ENCODE peak calls at places on chromosomes 4 and X, in ten cellular contexts. One of them, this sample, is unnamed.

GRCh38 chr4:142565771-142566170 is 280.3 kb downstream of the INPP4B start:
- DNase-seq in mucosa of gallbladder: no peak
- DNase-seq in ecto neural progenitor cell: no peak
- DNase-seq in HepG2: no peak
- DNase-seq in memory B cell: no peak
- DNase-seq in NCI-H526: no peak
- DNase-seq in T-helper 22 cell: no peak
- DNase-seq in stimulated activated CD4-positive, alpha-beta T cell treated with anti-CD3 and anti-CD28 coated beads, Interleukin-15, amount 100 ng/mL, for 24 hours: no peak
- DNase-seq in iris pigment epithelial cell: no peak
- DNase-seq in Calu3: no peak
- DNase-seq in this sample: no peak

GRCh38 chr4:2940267-2941137 is 22.7 kb downstream of the NOP14 start:
- DNase-seq in HepG2: no peak
- DNase-seq in T-helper 22 cell: no peak
- DNase-seq in mucosa of gallbladder: no peak
- DNase-seq in iris pigment epithelial cell: no peak
- DNase-seq in memory B cell: no peak
- DNase-seq in ecto neural progenitor cell: no peak
- DNase-seq in NCI-H526: no peak
- DNase-seq in stimulated activated CD4-positive, alpha-beta T cell treated with anti-CD3 and anti-CD28 coated beads, Interleukin-15, amount 100 ng/mL, for 24 hours: no peak
- DNase-seq in Calu3: no peak
- DNase-seq in this sample: no peak

GRCh38 chr4:74886490-74886889 is 46.4 kb upstream of the PARM1 start:
- DNase-seq in T-helper 22 cell: no peak
- DNase-seq in mucosa of gallbladder: no peak
- DNase-seq in memory B cell: no peak
- DNase-seq in Calu3: no peak
- DNase-seq in iris pigment epithelial cell: peak
- DNase-seq in stimulated activated CD4-positive, alpha-beta T cell treated with anti-CD3 and anti-CD28 coated beads, Interleukin-15, amount 100 ng/mL, for 24 hours: no peak
- DNase-seq in HepG2: no peak
- DNase-seq in ecto neural progenitor cell: no peak
- DNase-seq in NCI-H526: no peak
- DNase-seq in this sample: no peak

GRCh38 chrX:118560380-118560932 is 64.8 kb downstream of the DOCK11 start:
- DNase-seq in iris pigment epithelial cell: no peak
- DNase-seq in mucosa of gallbladder: no peak
- DNase-seq in Calu3: no peak
- DNase-seq in T-helper 22 cell: no peak
- DNase-seq in stimulated activated CD4-positive, alpha-beta T cell treated with anti-CD3 and anti-CD28 coated beads, Interleukin-15, amount 100 ng/mL, for 24 hours: no peak
- DNase-seq in ecto neural progenitor cell: no peak
- DNase-seq in HepG2: no peak
- DNase-seq in memory B cell: no peak
- DNase-seq in NCI-H526: no peak
- DNase-seq in this sample: no peak

GRCh38 chr4:6695660-6696581 is 2.2 kb downstream of the S100P start:
- DNase-seq in HepG2: peak
- DNase-seq in stimulated activated CD4-positive, alpha-beta T cell treated with anti-CD3 and anti-CD28 coated beads, Interleukin-15, amount 100 ng/mL, for 24 hours: peak
- DNase-seq in iris pigment epithelial cell: peak
- DNase-seq in T-helper 22 cell: peak
- DNase-seq in mucosa of gallbladder: peak
- DNase-seq in Calu3: peak
- DNase-seq in ecto neural progenitor cell: no peak
- DNase-seq in NCI-H526: peak
- DNase-seq in memory B cell: no peak
- DNase-seq in this sample: no peak

GRCh38 chrX:44431206-44431605 is 87.7 kb upstream of the EFHC2 start:
- DNase-seq in ecto neural progenitor cell: no peak
- DNase-seq in T-helper 22 cell: no peak
- DNase-seq in Calu3: peak
- DNase-seq in mucosa of gallbladder: no peak
- DNase-seq in memory B cell: no peak
- DNase-seq in NCI-H526: no peak
- DNase-seq in HepG2: peak
- DNase-seq in stimulated activated CD4-positive, alpha-beta T cell treated with anti-CD3 and anti-CD28 coated beads, Interleukin-15, amount 100 ng/mL, for 24 hours: no peak
- DNase-seq in iris pigment epithelial cell: peak
- DNase-seq in this sample: no peak

GRCh38 chr4:134567461-134567860 is 365.9 kb upstream of the PABPC4L start:
- DNase-seq in NCI-H526: no peak
- DNase-seq in HepG2: no peak
- DNase-seq in memory B cell: no peak
- DNase-seq in Calu3: no peak
- DNase-seq in iris pigment epithelial cell: peak
- DNase-seq in T-helper 22 cell: no peak
- DNase-seq in ecto neural progenitor cell: no peak
- DNase-seq in stimulated activated CD4-positive, alpha-beta T cell treated with anti-CD3 and anti-CD28 coated beads, Interleukin-15, amount 100 ng/mL, for 24 hours: no peak
- DNase-seq in mucosa of gallbladder: no peak
- DNase-seq in this sample: no peak

GRCh38 chr4:121034010-121034409 is 38.3 kb downstream of the NDNF start:
- DNase-seq in iris pigment epithelial cell: peak
- DNase-seq in memory B cell: no peak
- DNase-seq in Calu3: peak
- DNase-seq in NCI-H526: no peak
- DNase-seq in HepG2: no peak
- DNase-seq in T-helper 22 cell: no peak
- DNase-seq in ecto neural progenitor cell: no peak
- DNase-seq in mucosa of gallbladder: no peak
- DNase-seq in stimulated activated CD4-positive, alpha-beta T cell treated with anti-CD3 and anti-CD28 coated beads, Interleukin-15, amount 100 ng/mL, for 24 hours: no peak
- DNase-seq in this sample: no peak

GRCh38 chr4:94880976-94881375 is 123.2 kb downstream of the BMPR1B start:
- DNase-seq in ecto neural progenitor cell: no peak
- DNase-seq in Calu3: no peak
- DNase-seq in memory B cell: no peak
- DNase-seq in NCI-H526: no peak
- DNase-seq in iris pigment epithelial cell: peak
- DNase-seq in HepG2: no peak
- DNase-seq in mucosa of gallbladder: no peak
- DNase-seq in stimulated activated CD4-positive, alpha-beta T cell treated with anti-CD3 and anti-CD28 coated beads, Interleukin-15, amount 100 ng/mL, for 24 hours: no peak
- DNase-seq in T-helper 22 cell: no peak
- DNase-seq in this sample: no peak

GRCh38 chrX:107102980-107103379 is 15.6 kb downstream of the RBM41 start:
- DNase-seq in memory B cell: no peak
- DNase-seq in stimulated activated CD4-positive, alpha-beta T cell treated with anti-CD3 and anti-CD28 coated beads, Interleukin-15, amount 100 ng/mL, for 24 hours: no peak
- DNase-seq in T-helper 22 cell: no peak
- DNase-seq in ecto neural progenitor cell: no peak
- DNase-seq in mucosa of gallbladder: no peak
- DNase-seq in Calu3: peak
- DNase-seq in iris pigment epithelial cell: peak
- DNase-seq in HepG2: peak
- DNase-seq in NCI-H526: no peak
- DNase-seq in this sample: no peak

GRCh38 chr4:54852602-54853001 is 194.8 kb downstream of the KIT start:
- DNase-seq in HepG2: no peak
- DNase-seq in Calu3: no peak
- DNase-seq in ecto neural progenitor cell: no peak
- DNase-seq in memory B cell: no peak
- DNase-seq in T-helper 22 cell: no peak
- DNase-seq in NCI-H526: no peak
- DNase-seq in stimulated activated CD4-positive, alpha-beta T cell treated with anti-CD3 and anti-CD28 coated beads, Interleukin-15, amount 100 ng/mL, for 24 hours: no peak
- DNase-seq in mucosa of gallbladder: no peak
- DNase-seq in iris pigment epithelial cell: no peak
- DNase-seq in this sample: no peak

GRCh38 chr4:99856166-99856565 is 38.1 kb downstream of the LAMTOR3 start:
- DNase-seq in stimulated activated CD4-positive, alpha-beta T cell treated with anti-CD3 and anti-CD28 coated beads, Interleukin-15, amount 100 ng/mL, for 24 hours: peak
- DNase-seq in NCI-H526: no peak
- DNase-seq in memory B cell: no peak
- DNase-seq in ecto neural progenitor cell: no peak
- DNase-seq in mucosa of gallbladder: no peak
- DNase-seq in HepG2: no peak
- DNase-seq in Calu3: no peak
- DNase-seq in T-helper 22 cell: no peak
- DNase-seq in iris pigment epithelial cell: peak
- DNase-seq in this sample: no peak

GRCh38 chr4:69116645-69117321 is 20.5 kb downstream of the UGT2B7 start:
- DNase-seq in mucosa of gallbladder: no peak
- DNase-seq in T-helper 22 cell: no peak
- DNase-seq in NCI-H526: no peak
- DNase-seq in stimulated activated CD4-positive, alpha-beta T cell treated with anti-CD3 and anti-CD28 coated beads, Interleukin-15, amount 100 ng/mL, for 24 hours: no peak
- DNase-seq in HepG2: no peak
- DNase-seq in Calu3: no peak
- DNase-seq in iris pigment epithelial cell: no peak
- DNase-seq in memory B cell: no peak
- DNase-seq in ecto neural progenitor cell: no peak
- DNase-seq in this sample: no peak

GRCh38 chr4:4947721-4948120 is 71.5 kb downstream of the CYTL1 start:
- DNase-seq in NCI-H526: no peak
- DNase-seq in stimulated activated CD4-positive, alpha-beta T cell treated with anti-CD3 and anti-CD28 coated beads, Interleukin-15, amount 100 ng/mL, for 24 hours: no peak
- DNase-seq in Calu3: no peak
- DNase-seq in ecto neural progenitor cell: no peak
- DNase-seq in mucosa of gallbladder: no peak
- DNase-seq in HepG2: no peak
- DNase-seq in memory B cell: no peak
- DNase-seq in iris pigment epithelial cell: no peak
- DNase-seq in T-helper 22 cell: no peak
- DNase-seq in this sample: no peak

GRCh38 chr4:23033796-23034195 is 341.1 kb downstream of the GBA3 start:
- DNase-seq in iris pigment epithelial cell: no peak
- DNase-seq in memory B cell: no peak
- DNase-seq in T-helper 22 cell: no peak
- DNase-seq in mucosa of gallbladder: no peak
- DNase-seq in HepG2: no peak
- DNase-seq in Calu3: no peak
- DNase-seq in NCI-H526: peak
- DNase-seq in ecto neural progenitor cell: no peak
- DNase-seq in stimulated activated CD4-positive, alpha-beta T cell treated with anti-CD3 and anti-CD28 coated beads, Interleukin-15, amount 100 ng/mL, for 24 hours: no peak
- DNase-seq in this sample: no peak

GRCh38 chr4:85777908-85778808 is 303.2 kb downstream of the ARHGAP24 start:
- DNase-seq in T-helper 22 cell: no peak
- DNase-seq in stimulated activated CD4-positive, alpha-beta T cell treated with anti-CD3 and anti-CD28 coated beads, Interleukin-15, amount 100 ng/mL, for 24 hours: no peak
- DNase-seq in iris pigment epithelial cell: peak
- DNase-seq in HepG2: no peak
- DNase-seq in ecto neural progenitor cell: no peak
- DNase-seq in mucosa of gallbladder: no peak
- DNase-seq in NCI-H526: no peak
- DNase-seq in memory B cell: peak
- DNase-seq in Calu3: no peak
- DNase-seq in this sample: no peak

GRCh38 chr4:762211-763190 is 56.9 kb downstream of the PCGF3 start:
- DNase-seq in NCI-H526: peak
- DNase-seq in Calu3: no peak
- DNase-seq in ecto neural progenitor cell: no peak
- DNase-seq in mucosa of gallbladder: no peak
- DNase-seq in iris pigment epithelial cell: no peak
- DNase-seq in memory B cell: no peak
- DNase-seq in T-helper 22 cell: no peak
- DNase-seq in stimulated activated CD4-positive, alpha-beta T cell treated with anti-CD3 and anti-CD28 coated beads, Interleukin-15, amount 100 ng/mL, for 24 hours: no peak
- DNase-seq in HepG2: peak
- DNase-seq in this sample: no peak

GRCh38 chrX:150765782-150766350 is 72.7 kb downstream of the MTMR1 start:
- DNase-seq in NCI-H526: no peak
- DNase-seq in iris pigment epithelial cell: no peak
- DNase-seq in ecto neural progenitor cell: no peak
- DNase-seq in mucosa of gallbladder: no peak
- DNase-seq in memory B cell: no peak
- DNase-seq in T-helper 22 cell: no peak
- DNase-seq in stimulated activated CD4-positive, alpha-beta T cell treated with anti-CD3 and anti-CD28 coated beads, Interleukin-15, amount 100 ng/mL, for 24 hours: no peak
- DNase-seq in Calu3: no peak
- DNase-seq in HepG2: no peak
- DNase-seq in this sample: no peak

GRCh38 chrX:110167952-110168451 is 149.9 kb downstream of the AMMECR1 start:
- DNase-seq in ecto neural progenitor cell: peak
- DNase-seq in HepG2: no peak
- DNase-seq in iris pigment epithelial cell: no peak
- DNase-seq in stimulated activated CD4-positive, alpha-beta T cell treated with anti-CD3 and anti-CD28 coated beads, Interleukin-15, amount 100 ng/mL, for 24 hours: peak
- DNase-seq in memory B cell: no peak
- DNase-seq in NCI-H526: peak
- DNase-seq in Calu3: peak
- DNase-seq in mucosa of gallbladder: no peak
- DNase-seq in T-helper 22 cell: peak
- DNase-seq in this sample: peak

GRCh38 chrX:68999351-68999750 is 165.9 kb downstream of the PJA1 start:
- DNase-seq in mucosa of gallbladder: peak
- DNase-seq in ecto neural progenitor cell: no peak
- DNase-seq in NCI-H526: peak
- DNase-seq in T-helper 22 cell: no peak
- DNase-seq in HepG2: no peak
- DNase-seq in memory B cell: no peak
- DNase-seq in stimulated activated CD4-positive, alpha-beta T cell treated with anti-CD3 and anti-CD28 coated beads, Interleukin-15, amount 100 ng/mL, for 24 hours: no peak
- DNase-seq in Calu3: peak
- DNase-seq in iris pigment epithelial cell: peak
- DNase-seq in this sample: no peak

GRCh38 chr4:16661813-16662212 is 236.6 kb downstream of the LDB2 start:
- DNase-seq in stimulated activated CD4-positive, alpha-beta T cell treated with anti-CD3 and anti-CD28 coated beads, Interleukin-15, amount 100 ng/mL, for 24 hours: no peak
- DNase-seq in HepG2: no peak
- DNase-seq in memory B cell: no peak
- DNase-seq in T-helper 22 cell: no peak
- DNase-seq in Calu3: no peak
- DNase-seq in iris pigment epithelial cell: no peak
- DNase-seq in ecto neural progenitor cell: no peak
- DNase-seq in mucosa of gallbladder: no peak
- DNase-seq in NCI-H526: no peak
- DNase-seq in this sample: no peak

GRCh38 chr4:40963912-40964478 is 214.2 kb downstream of the NSUN7 start:
- DNase-seq in iris pigment epithelial cell: peak
- DNase-seq in HepG2: no peak
- DNase-seq in T-helper 22 cell: no peak
- DNase-seq in Calu3: no peak
- DNase-seq in memory B cell: no peak
- DNase-seq in mucosa of gallbladder: no peak
- DNase-seq in NCI-H526: no peak
- DNase-seq in stimulated activated CD4-positive, alpha-beta T cell treated with anti-CD3 and anti-CD28 coated beads, Interleukin-15, amount 100 ng/mL, for 24 hours: no peak
- DNase-seq in ecto neural progenitor cell: no peak
- DNase-seq in this sample: no peak

GRCh38 chr4:14646831-14647230 is 355.4 kb upstream of the CPEB2 start:
- DNase-seq in HepG2: no peak
- DNase-seq in Calu3: no peak
- DNase-seq in memory B cell: no peak
- DNase-seq in iris pigment epithelial cell: peak
- DNase-seq in ecto neural progenitor cell: no peak
- DNase-seq in mucosa of gallbladder: no peak
- DNase-seq in T-helper 22 cell: no peak
- DNase-seq in NCI-H526: no peak
- DNase-seq in stimulated activated CD4-positive, alpha-beta T cell treated with anti-CD3 and anti-CD28 coated beads, Interleukin-15, amount 100 ng/mL, for 24 hours: no peak
- DNase-seq in this sample: no peak

GRCh38 chr4:94533405-94534223 is 81.9 kb downstream of the PDLIM5 start:
- DNase-seq in NCI-H526: peak
- DNase-seq in memory B cell: no peak
- DNase-seq in iris pigment epithelial cell: no peak
- DNase-seq in stimulated activated CD4-positive, alpha-beta T cell treated with anti-CD3 and anti-CD28 coated beads, Interleukin-15, amount 100 ng/mL, for 24 hours: no peak
- DNase-seq in HepG2: no peak
- DNase-seq in Calu3: no peak
- DNase-seq in T-helper 22 cell: no peak
- DNase-seq in ecto neural progenitor cell: no peak
- DNase-seq in mucosa of gallbladder: no peak
- DNase-seq in this sample: no peak

GRCh38 chr4:89752932-89753598 is 83.9 kb downstream of the SNCA start:
- DNase-seq in memory B cell: no peak
- DNase-seq in HepG2: no peak
- DNase-seq in iris pigment epithelial cell: peak
- DNase-seq in T-helper 22 cell: no peak
- DNase-seq in Calu3: no peak
- DNase-seq in mucosa of gallbladder: no peak
- DNase-seq in stimulated activated CD4-positive, alpha-beta T cell treated with anti-CD3 and anti-CD28 coated beads, Interleukin-15, amount 100 ng/mL, for 24 hours: no peak
- DNase-seq in NCI-H526: no peak
- DNase-seq in ecto neural progenitor cell: no peak
- DNase-seq in this sample: no peak

GRCh38 chr4:165013691-165014090 is 18.1 kb upstream of the TRIM60 start:
- DNase-seq in T-helper 22 cell: no peak
- DNase-seq in ecto neural progenitor cell: no peak
- DNase-seq in iris pigment epithelial cell: no peak
- DNase-seq in HepG2: no peak
- DNase-seq in mucosa of gallbladder: no peak
- DNase-seq in NCI-H526: no peak
- DNase-seq in stimulated activated CD4-positive, alpha-beta T cell treated with anti-CD3 and anti-CD28 coated beads, Interleukin-15, amount 100 ng/mL, for 24 hours: no peak
- DNase-seq in memory B cell: no peak
- DNase-seq in Calu3: no peak
- DNase-seq in this sample: no peak

GRCh38 chr4:166257891-166258290 is 384.9 kb downstream of the TLL1 start:
- DNase-seq in iris pigment epithelial cell: no peak
- DNase-seq in Calu3: no peak
- DNase-seq in T-helper 22 cell: no peak
- DNase-seq in HepG2: no peak
- DNase-seq in NCI-H526: no peak
- DNase-seq in ecto neural progenitor cell: no peak
- DNase-seq in memory B cell: no peak
- DNase-seq in stimulated activated CD4-positive, alpha-beta T cell treated with anti-CD3 and anti-CD28 coated beads, Interleukin-15, amount 100 ng/mL, for 24 hours: no peak
- DNase-seq in mucosa of gallbladder: no peak
- DNase-seq in this sample: no peak

GRCh38 chr4:20273793-20274192 is 22.1 kb downstream of the SLIT2 start:
- DNase-seq in iris pigment epithelial cell: peak
- DNase-seq in memory B cell: no peak
- DNase-seq in T-helper 22 cell: no peak
- DNase-seq in Calu3: no peak
- DNase-seq in HepG2: no peak
- DNase-seq in NCI-H526: no peak
- DNase-seq in mucosa of gallbladder: no peak
- DNase-seq in ecto neural progenitor cell: no peak
- DNase-seq in stimulated activated CD4-positive, alpha-beta T cell treated with anti-CD3 and anti-CD28 coated beads, Interleukin-15, amount 100 ng/mL, for 24 hours: no peak
- DNase-seq in this sample: no peak

This sample was measured in 8988T.